ENCODE peak calls at places on chromosome 10, in four cellular contexts. F is HCT116, Q is H54, Y is A549. H is an unnamed sample.

GRCh38 chr10:124717911-124718734 is 26.1 kb downstream of the FAM53B start:
- DNase-seq in F (no peak), Q (no peak), Y (no peak), H (no peak)

GRCh38 chr10:48523212-48523819 is 81.6 kb downstream of the ARHGAP22 start:
- DNase-seq in F (peak; percentile 19), Q (peak; percentile 88), Y (peak; percentile 16), H (no peak)

GRCh38 chr10:100654835-100655759 is 90.3 kb upstream of the PAX2 start:
- DNase-seq in F (no peak), Q (no peak), Y (no peak), H (no peak)

GRCh38 chr10:131786756-131787605 is 113.8 kb upstream of the PPP2R2D start:
- DNase-seq in F (peak; percentile 8), Q (no peak), Y (peak; percentile 26), H (no peak)

GRCh38 chr10:29649561-29650551 is 15.1 kb upstream of the SVIL start:
- DNase-seq in F (no peak), Q (no peak), Y (no peak), H (no peak)

GRCh38 chr10:22573820-22574569 is 140.4 kb downstream of the PIP4K2A start:
- DNase-seq in F (peak; percentile 32), Q (peak; percentile 10), Y (peak; percentile 16), H (no peak)

GRCh38 chr10:11301571-11302111 is 284.0 kb downstream of the CELF2 start:
- DNase-seq in F (no peak), Q (no peak), Y (no peak), H (peak; percentile 74)

GRCh38 chr10:99872367-99873162 is 90.1 kb downstream of the ABCC2 start:
- DNase-seq in F (no peak), Q (no peak), Y (no peak), H (no peak)

GRCh38 chr10:44752451-44753441 is 158.4 kb upstream of the TMEM72 start:
- DNase-seq in F (no peak), Q (peak; percentile 14), Y (no peak), H (no peak)

GRCh38 chr10:48243487-48243886 is 31.0 kb downstream of the FRMPD2 start:
- DNase-seq in F (no peak), Q (no peak), Y (no peak), H (peak; percentile 75)

GRCh38 chr10:124744047-124744687 is at the start of gene FAM53B:
- DNase-seq in F (peak; percentile 56), Q (peak; percentile 64), Y (peak; percentile 78), H (no peak)

GRCh38 chr10:113434315-113434714 is 118.5 kb upstream of the HABP2 start:
- DNase-seq in F (no peak), Q (no peak), Y (no peak), H (no peak)

GRCh38 chr10:90969947-90970673 is 49.2 kb upstream of the ANKRD1 start:
- DNase-seq in F (no peak), Q (peak; percentile 20), Y (no peak), H (no peak)

GRCh38 chr10:5538892-5539651 is 14.3 kb downstream of the CALML3 start:
- DNase-seq in F (no peak), Q (no peak), Y (no peak), H (no peak)

GRCh38 chr10:43674546-43675205 is 26.0 kb upstream of the ZNF32 start:
- DNase-seq in F (no peak), Q (no peak), Y (no peak), H (no peak)

GRCh38 chr10:14486777-14487510 is 156.2 kb upstream of the FRMD4A start:
- DNase-seq in F (no peak), Q (no peak), Y (no peak), H (no peak)

GRCh38 chr10:86795353-86795752 is 38.9 kb downstream of the BMPR1A start:
- DNase-seq in F (peak; percentile 34), Q (peak; percentile 59), Y (peak; percentile 16), H (no peak)

GRCh38 chr10:110881247-110881646 is 9.5 kb downstream of the PDCD4 start:
- DNase-seq in F (no peak), Q (no peak), Y (no peak), H (no peak)

GRCh38 chr10:15518256-15518655 is 147.2 kb upstream of the FAM171A1 start:
- DNase-seq in F (no peak), Q (no peak), Y (no peak), H (no peak)

DNA sequence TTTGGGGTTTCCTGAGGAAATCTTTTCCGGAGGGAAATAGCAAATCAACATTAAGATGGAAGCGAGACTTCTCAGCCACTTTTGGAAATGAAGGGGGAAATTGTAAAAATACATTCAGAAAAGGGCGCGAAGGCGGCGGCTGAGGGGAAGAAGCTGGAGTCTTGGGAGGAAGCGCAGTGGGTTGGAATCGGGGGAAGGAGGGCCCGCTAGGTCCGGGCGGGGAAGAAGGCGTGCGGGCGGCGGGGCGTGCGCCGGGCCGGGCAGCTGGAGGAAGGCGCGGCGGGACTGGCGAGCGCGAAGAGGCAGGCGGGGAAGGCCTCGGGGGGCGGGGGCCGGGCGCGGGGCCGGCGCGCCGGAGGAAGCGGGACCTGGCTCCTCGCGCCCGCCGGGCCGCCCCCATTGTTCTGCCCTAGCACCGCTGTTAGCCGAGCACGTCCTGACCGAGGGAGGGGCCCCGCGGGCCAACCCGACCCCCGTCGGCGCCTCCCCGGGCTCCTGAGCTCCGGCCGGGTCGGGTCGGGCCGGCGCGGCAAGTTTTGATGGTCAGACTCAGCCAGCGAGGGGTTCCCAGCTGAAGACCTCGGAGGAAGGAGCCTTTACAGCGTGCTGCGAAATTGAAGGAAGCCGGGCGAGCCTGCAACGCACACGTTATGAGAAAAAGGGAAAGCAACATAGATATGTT is 1.6 kb upstream of the SKIDA1 start:
- DNase-seq in F (no peak), Q (no peak), Y (no peak), H (no peak)
- TF ChIP-seq POLR2A in F (no peak), Q (no peak), Y (peak; percentile 6), H (no peak)

GRCh38 chr10:102451105-102451969 is at the start of gene C10orf95:
- DNase-seq in F (no peak), Q (no peak), Y (no peak), H (no peak)

GRCh38 chr10:102452672-102453340 is 1.5 kb upstream of the C10orf95 start:
- DNase-seq in F (peak; percentile 69), Q (peak; percentile 75), Y (no peak), H (no peak)

GRCh38 chr10:102457591-102458150 is 6.3 kb upstream of the C10orf95 start:
- DNase-seq in F (no peak), Q (no peak), Y (no peak), H (no peak)

GRCh38 chr10:102453502-102453901 is 2.2 kb upstream of the C10orf95 start:
- DNase-seq in F (no peak), Q (no peak), Y (no peak), H (no peak)

GRCh38 chr10:102455893-102456471 is 4.6 kb upstream of the C10orf95 start:
- DNase-seq in F (no peak), Q (no peak), Y (no peak), H (no peak)
- TF ChIP-seq POLR2A in F (no peak), Q (no peak), Y (no peak), H (no peak)

GRCh38 chr10:133261726-133262325 is 14.8 kb downstream of the ADAM8 start:
- DNase-seq in F (no peak), Q (peak; percentile 61), Y (peak; percentile 70), H (no peak)
- TF ChIP-seq POLR2A in F (no peak), Q (no peak), Y (peak; percentile 65), H (peak; percentile 28)

GRCh38 chr10:112025228-112025627 is 158.3 kb downstream of the GPAM start:
- DNase-seq in F (no peak), Q (no peak), Y (no peak), H (no peak)
- TF ChIP-seq POLR2A in F (no peak), Q (no peak), Y (no peak), H (no peak)

DNA sequence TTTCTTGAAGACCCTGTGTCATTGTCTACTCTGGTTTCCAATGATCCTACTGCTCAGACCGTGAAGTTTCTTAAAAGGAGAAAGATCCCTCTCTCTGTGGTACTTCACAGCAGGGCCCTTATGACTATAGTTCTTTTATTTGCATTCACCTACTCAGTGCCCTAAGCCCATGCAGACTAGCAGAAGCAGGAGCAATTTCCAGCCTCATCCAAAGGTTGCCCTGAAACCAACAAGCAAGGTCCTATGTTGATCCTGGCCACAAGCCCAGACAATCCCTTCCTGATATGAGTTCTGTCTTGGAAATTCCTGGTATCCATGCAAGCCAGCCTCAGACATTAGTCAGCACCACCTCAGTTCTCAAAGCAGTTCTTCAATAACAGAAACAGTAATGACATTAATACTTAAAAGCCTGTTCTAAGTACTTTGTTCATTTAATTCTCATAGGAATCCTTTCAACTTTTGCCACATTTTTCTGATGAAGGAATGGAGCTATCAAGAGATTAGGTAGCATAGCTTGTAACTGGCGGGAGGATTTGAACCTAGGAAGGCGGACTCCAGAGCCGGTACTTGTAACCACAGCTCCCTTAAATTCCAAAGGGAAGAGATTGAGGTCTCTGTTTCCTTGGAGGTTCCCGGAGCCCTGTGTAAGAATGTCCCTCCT is 58.1 kb upstream of the ST8SIA6 start:
- DNase-seq in F (peak; percentile 93), Q (peak; percentile 25), Y (peak; percentile 25), H (no peak)
- TF ChIP-seq POLR2A in F (no peak), Q (no peak), Y (no peak), H (no peak)

DNA sequence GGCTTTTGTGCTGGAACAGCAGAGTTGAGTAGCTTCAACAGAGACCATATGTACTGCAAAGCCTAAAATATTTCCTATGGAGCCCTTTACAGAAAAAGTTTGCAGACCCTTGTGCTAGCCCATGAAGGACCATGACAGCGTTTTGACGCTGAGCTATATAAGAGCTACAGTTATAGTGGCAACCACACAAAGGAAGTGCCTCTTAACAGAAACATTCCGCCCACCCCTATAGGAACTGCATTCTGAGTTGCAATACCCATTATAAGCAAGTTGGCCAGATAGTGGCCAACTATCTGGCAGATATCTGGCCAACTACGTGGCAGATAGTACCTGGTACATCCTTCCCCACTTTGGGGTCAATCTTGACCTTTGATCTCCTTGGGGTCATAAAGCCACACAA is 47.5 kb upstream of the DMBT1 start:
- DNase-seq in F (no peak), Q (no peak), Y (no peak), H (no peak)
- TF ChIP-seq POLR2A in F (no peak), Q (no peak), Y (no peak), H (no peak)

H was measured in vagina.